ENCODE peak calls at places on chromosomes 11 and 22, in ten cellular contexts. One of them, this sample, is unnamed.

GRCh38 chr22:46587067-46587471 is 33.1 kb upstream of the GRAMD4 start:
- DNase-seq in mucosa of descending colon: no peak
- DNase-seq in cerebellar cortex: no peak
- DNase-seq in GM12891: peak
- DNase-seq in amniotic epithelial cell: no peak
- DNase-seq in fibroblast of mammary gland: no peak
- DNase-seq in kidney: peak
- DNase-seq in EL: no peak
- DNase-seq in Calu3: no peak
- DNase-seq in mesenchymal stem cell: no peak
- DNase-seq in this sample: peak

GRCh38 chr11:35088676-35089075 is 50.3 kb upstream of the CD44 start:
- DNase-seq in mesenchymal stem cell: no peak
- DNase-seq in Calu3: peak
- DNase-seq in fibroblast of mammary gland: no peak
- DNase-seq in amniotic epithelial cell: no peak
- DNase-seq in mucosa of descending colon: no peak
- DNase-seq in GM12891: no peak
- DNase-seq in cerebellar cortex: no peak
- DNase-seq in EL: peak
- DNase-seq in kidney: no peak
- DNase-seq in this sample: no peak

GRCh38 chr22:44942979-44943700 is 66.7 kb downstream of the PHF21B start:
- DNase-seq in kidney: no peak
- DNase-seq in fibroblast of mammary gland: no peak
- DNase-seq in EL: no peak
- DNase-seq in amniotic epithelial cell: no peak
- DNase-seq in Calu3: no peak
- DNase-seq in cerebellar cortex: no peak
- DNase-seq in mucosa of descending colon: no peak
- DNase-seq in mesenchymal stem cell: no peak
- DNase-seq in GM12891: no peak
- DNase-seq in this sample: no peak

GRCh38 chr11:118353084-118353710 is 6.2 kb upstream of the UBE4A start:
- DNase-seq in cerebellar cortex: peak
- DNase-seq in GM12891: no peak
- DNase-seq in Calu3: no peak
- DNase-seq in EL: peak
- DNase-seq in mucosa of descending colon: no peak
- DNase-seq in mesenchymal stem cell: peak
- DNase-seq in fibroblast of mammary gland: peak
- DNase-seq in kidney: no peak
- DNase-seq in amniotic epithelial cell: peak
- DNase-seq in this sample: no peak

GRCh38 chr11:83681944-83682644 is 395.9 kb upstream of the CCDC90B start:
- DNase-seq in mesenchymal stem cell: no peak
- DNase-seq in GM12891: no peak
- DNase-seq in Calu3: no peak
- DNase-seq in mucosa of descending colon: no peak
- DNase-seq in kidney: no peak
- DNase-seq in EL: no peak
- DNase-seq in amniotic epithelial cell: no peak
- DNase-seq in cerebellar cortex: peak
- DNase-seq in fibroblast of mammary gland: no peak
- DNase-seq in this sample: no peak

GRCh38 chr11:99934008-99934407 is 753.1 kb upstream of the ARHGAP42 start:
- DNase-seq in EL: no peak
- DNase-seq in kidney: no peak
- DNase-seq in GM12891: no peak
- DNase-seq in mesenchymal stem cell: peak
- DNase-seq in mucosa of descending colon: no peak
- DNase-seq in amniotic epithelial cell: peak
- DNase-seq in Calu3: no peak
- DNase-seq in fibroblast of mammary gland: peak
- DNase-seq in cerebellar cortex: no peak
- DNase-seq in this sample: no peak

GRCh38 chr11:14029971-14030531 is 67.5 kb downstream of the SPON1 start:
- DNase-seq in mucosa of descending colon: peak
- DNase-seq in kidney: peak
- DNase-seq in GM12891: no peak
- DNase-seq in cerebellar cortex: peak
- DNase-seq in EL: peak
- DNase-seq in mesenchymal stem cell: no peak
- DNase-seq in fibroblast of mammary gland: peak
- DNase-seq in amniotic epithelial cell: peak
- DNase-seq in Calu3: peak
- DNase-seq in this sample: no peak

GRCh38 chr22:19213496-19214473 is 35.2 kb upstream of the SLC25A1 start:
- DNase-seq in Calu3: no peak
- DNase-seq in mesenchymal stem cell: no peak
- DNase-seq in mucosa of descending colon: no peak
- DNase-seq in amniotic epithelial cell: no peak
- DNase-seq in EL: no peak
- DNase-seq in fibroblast of mammary gland: no peak
- DNase-seq in GM12891: no peak
- DNase-seq in cerebellar cortex: no peak
- DNase-seq in kidney: no peak
- DNase-seq in this sample: no peak

GRCh38 chr11:73931039-73931645 is 19.7 kb upstream of the DNAJB13 start:
- DNase-seq in amniotic epithelial cell: peak
- DNase-seq in GM12891: no peak
- DNase-seq in cerebellar cortex: peak
- DNase-seq in Calu3: peak
- DNase-seq in fibroblast of mammary gland: peak
- DNase-seq in kidney: no peak
- DNase-seq in EL: peak
- DNase-seq in mesenchymal stem cell: peak
- DNase-seq in mucosa of descending colon: peak
- DNase-seq in this sample: no peak

GRCh38 chr11:68691402-68691784 is 7.0 kb downstream of the GAL start:
- DNase-seq in GM12891: no peak
- DNase-seq in Calu3: no peak
- DNase-seq in mesenchymal stem cell: no peak
- DNase-seq in cerebellar cortex: no peak
- DNase-seq in kidney: no peak
- DNase-seq in mucosa of descending colon: no peak
- DNase-seq in EL: no peak
- DNase-seq in fibroblast of mammary gland: no peak
- DNase-seq in amniotic epithelial cell: no peak
- DNase-seq in this sample: no peak

GRCh38 chr22:41047741-41048140 is 44.7 kb upstream of the EP300 start:
- DNase-seq in mucosa of descending colon: no peak
- DNase-seq in mesenchymal stem cell: peak
- DNase-seq in kidney: no peak
- DNase-seq in Calu3: no peak
- DNase-seq in EL: no peak
- DNase-seq in GM12891: no peak
- DNase-seq in cerebellar cortex: no peak
- DNase-seq in fibroblast of mammary gland: peak
- DNase-seq in amniotic epithelial cell: peak
- DNase-seq in this sample: no peak

GRCh38 chr11:126884192-126884973 is 116.2 kb downstream of the KIRREL3 start:
- DNase-seq in mucosa of descending colon: no peak
- DNase-seq in Calu3: no peak
- DNase-seq in EL: no peak
- DNase-seq in amniotic epithelial cell: no peak
- DNase-seq in cerebellar cortex: no peak
- DNase-seq in mesenchymal stem cell: no peak
- DNase-seq in kidney: no peak
- DNase-seq in GM12891: no peak
- DNase-seq in fibroblast of mammary gland: no peak
- DNase-seq in this sample: no peak

GRCh38 chr11:1458340-1459218 is 28.0 kb downstream of the MOB2 start:
- DNase-seq in EL: peak
- DNase-seq in GM12891: no peak
- DNase-seq in kidney: peak
- DNase-seq in mucosa of descending colon: peak
- DNase-seq in Calu3: peak
- DNase-seq in mesenchymal stem cell: peak
- DNase-seq in amniotic epithelial cell: peak
- DNase-seq in fibroblast of mammary gland: peak
- DNase-seq in cerebellar cortex: peak
- DNase-seq in this sample: no peak

GRCh38 chr11:85764796-85765195 is 46.1 kb downstream of the SYTL2 start:
- DNase-seq in EL: no peak
- DNase-seq in cerebellar cortex: no peak
- DNase-seq in fibroblast of mammary gland: no peak
- DNase-seq in GM12891: no peak
- DNase-seq in mucosa of descending colon: no peak
- DNase-seq in kidney: no peak
- DNase-seq in amniotic epithelial cell: no peak
- DNase-seq in mesenchymal stem cell: no peak
- DNase-seq in Calu3: no peak
- DNase-seq in this sample: no peak

GRCh38 chr11:128474036-128474874 is 113.1 kb downstream of the ETS1 start:
- DNase-seq in cerebellar cortex: no peak
- DNase-seq in EL: no peak
- DNase-seq in fibroblast of mammary gland: no peak
- DNase-seq in kidney: no peak
- DNase-seq in mucosa of descending colon: no peak
- DNase-seq in amniotic epithelial cell: no peak
- DNase-seq in GM12891: no peak
- DNase-seq in Calu3: no peak
- DNase-seq in mesenchymal stem cell: no peak
- DNase-seq in this sample: no peak

GRCh38 chr11:44032304-44033085 is 15.3 kb upstream of the ACCSL start:
- DNase-seq in fibroblast of mammary gland: peak
- DNase-seq in cerebellar cortex: no peak
- DNase-seq in Calu3: no peak
- DNase-seq in GM12891: no peak
- DNase-seq in kidney: peak
- DNase-seq in amniotic epithelial cell: peak
- DNase-seq in mesenchymal stem cell: peak
- DNase-seq in EL: peak
- DNase-seq in mucosa of descending colon: no peak
- DNase-seq in this sample: no peak

GRCh38 chr11:118621071-118621815 is 13.8 kb downstream of the PHLDB1 start:
- DNase-seq in amniotic epithelial cell: peak
- DNase-seq in cerebellar cortex: peak
- DNase-seq in mucosa of descending colon: peak
- DNase-seq in EL: peak
- DNase-seq in kidney: peak
- DNase-seq in mesenchymal stem cell: peak
- DNase-seq in GM12891: peak
- DNase-seq in Calu3: peak
- DNase-seq in fibroblast of mammary gland: peak
- DNase-seq in this sample: no peak

GRCh38 chr11:61406067-61406466 is 13.7 kb downstream of the TMEM216 start:
- DNase-seq in amniotic epithelial cell: no peak
- DNase-seq in mucosa of descending colon: no peak
- DNase-seq in EL: no peak
- DNase-seq in GM12891: no peak
- DNase-seq in cerebellar cortex: no peak
- DNase-seq in kidney: no peak
- DNase-seq in mesenchymal stem cell: no peak
- DNase-seq in Calu3: no peak
- DNase-seq in fibroblast of mammary gland: no peak
- DNase-seq in this sample: no peak

GRCh38 chr11:69122642-69123431 is 32.9 kb upstream of the SMIM38 start:
- DNase-seq in mucosa of descending colon: peak
- DNase-seq in cerebellar cortex: peak
- DNase-seq in EL: peak
- DNase-seq in amniotic epithelial cell: peak
- DNase-seq in mesenchymal stem cell: peak
- DNase-seq in fibroblast of mammary gland: peak
- DNase-seq in GM12891: peak
- DNase-seq in kidney: peak
- DNase-seq in Calu3: peak
- DNase-seq in this sample: peak

GRCh38 chr11:10366568-10367331 is 61.9 kb downstream of the ADM start:
- DNase-seq in kidney: peak
- DNase-seq in mucosa of descending colon: peak
- DNase-seq in Calu3: peak
- DNase-seq in fibroblast of mammary gland: peak
- DNase-seq in cerebellar cortex: peak
- DNase-seq in EL: peak
- DNase-seq in GM12891: peak
- DNase-seq in amniotic epithelial cell: peak
- DNase-seq in mesenchymal stem cell: peak
- DNase-seq in this sample: peak

GRCh38 chr11:67996622-67997459 is 7.1 kb downstream of the UNC93B1 start:
- DNase-seq in amniotic epithelial cell: peak
- DNase-seq in fibroblast of mammary gland: peak
- DNase-seq in cerebellar cortex: peak
- DNase-seq in EL: peak
- DNase-seq in kidney: peak
- DNase-seq in Calu3: peak
- DNase-seq in GM12891: no peak
- DNase-seq in mucosa of descending colon: peak
- DNase-seq in mesenchymal stem cell: peak
- DNase-seq in this sample: no peak

GRCh38 chr11:92702771-92703170 is 266.7 kb upstream of the MTNR1B start:
- DNase-seq in fibroblast of mammary gland: peak
- DNase-seq in Calu3: no peak
- DNase-seq in mesenchymal stem cell: no peak
- DNase-seq in cerebellar cortex: no peak
- DNase-seq in amniotic epithelial cell: peak
- DNase-seq in kidney: no peak
- DNase-seq in EL: peak
- DNase-seq in mucosa of descending colon: no peak
- DNase-seq in GM12891: no peak
- DNase-seq in this sample: no peak

GRCh38 chr11:112539165-112539564 is 278.5 kb upstream of the PLET1 start:
- DNase-seq in mucosa of descending colon: no peak
- DNase-seq in amniotic epithelial cell: no peak
- DNase-seq in cerebellar cortex: no peak
- DNase-seq in mesenchymal stem cell: no peak
- DNase-seq in fibroblast of mammary gland: no peak
- DNase-seq in GM12891: no peak
- DNase-seq in kidney: no peak
- DNase-seq in EL: no peak
- DNase-seq in Calu3: no peak
- DNase-seq in this sample: no peak

GRCh38 chr22:29202231-29203192 is 3.2 kb upstream of the EMID1 start:
- DNase-seq in EL: no peak
- DNase-seq in kidney: peak
- DNase-seq in fibroblast of mammary gland: peak
- DNase-seq in mucosa of descending colon: peak
- DNase-seq in mesenchymal stem cell: peak
- DNase-seq in Calu3: peak
- DNase-seq in cerebellar cortex: no peak
- DNase-seq in amniotic epithelial cell: peak
- DNase-seq in GM12891: peak
- DNase-seq in this sample: peak

GRCh38 chr11:131744847-131745246 is 374.4 kb downstream of the NTM start:
- DNase-seq in Calu3: no peak
- DNase-seq in amniotic epithelial cell: peak
- DNase-seq in GM12891: no peak
- DNase-seq in mucosa of descending colon: no peak
- DNase-seq in EL: peak
- DNase-seq in mesenchymal stem cell: peak
- DNase-seq in fibroblast of mammary gland: peak
- DNase-seq in cerebellar cortex: no peak
- DNase-seq in kidney: no peak
- DNase-seq in this sample: no peak

GRCh38 chr22:26139320-26139719 is 29.9 kb upstream of the SEZ6L start:
- DNase-seq in cerebellar cortex: peak
- DNase-seq in EL: no peak
- DNase-seq in mesenchymal stem cell: no peak
- DNase-seq in kidney: no peak
- DNase-seq in mucosa of descending colon: no peak
- DNase-seq in fibroblast of mammary gland: no peak
- DNase-seq in GM12891: no peak
- DNase-seq in Calu3: no peak
- DNase-seq in amniotic epithelial cell: no peak
- DNase-seq in this sample: no peak

This sample was measured in GM18507.